ENCODE peak calls at places on chromosome 14, in nine cellular contexts. M is Karpas-422, Y is astrocyte, C is A549, G is HepG2, A is OCI-LY7, W is fibroblast of lung, B is HCT116, P is IMR-90. X is an unnamed sample.

GRCh38 chr14:35932659-35933159 is 106.6 kb downstream of the BRMS1L start:
- DNase-seq in M (no peak), Y (no peak), C (no peak), G (no peak), A (peak), W (no peak), B (no peak), P (no peak), X (no peak)

GRCh38 chr14:73461478-73462077 is 3.2 kb upstream of the NUMB start:
- DNase-seq in M (no peak), Y (no peak), C (no peak), G (no peak), A (no peak), W (no peak), B (no peak), P (no peak), X (no peak)

GRCh38 chr14:71666579-71667145 is 265.6 kb upstream of the RGS6 start:
- DNase-seq in M (no peak), Y (peak), C (no peak), G (no peak), A (no peak), W (peak), B (no peak), P (no peak), X (no peak)

GRCh38 chr14:38297681-38298080 is 41.8 kb upstream of the CLEC14A start:
- DNase-seq in M (no peak), Y (peak), C (no peak), G (no peak), A (no peak), W (peak), B (no peak), P (peak), X (no peak)

GRCh38 chr14:73770977-73771847 is 57.0 kb upstream of the PNMA1 start:
- DNase-seq in M (no peak), Y (no peak), C (no peak), G (no peak), A (no peak), W (no peak), B (no peak), P (no peak), X (no peak)

GRCh38 chr14:29242755-29243340 is 476.3 kb downstream of the FOXG1 start:
- DNase-seq in M (no peak), Y (peak), C (no peak), G (no peak), A (no peak), W (peak), B (no peak), P (peak), X (no peak)

GRCh38 chr14:23445773-23446172 is 10.3 kb upstream of the MYH7 start:
- DNase-seq in M (no peak), Y (no peak), C (no peak), G (no peak), A (no peak), W (no peak), B (no peak), P (no peak), X (no peak)

GRCh38 chr14:91728616-91729183 is 3.2 kb downstream of the CATSPERB start:
- DNase-seq in M (no peak), Y (no peak), C (no peak), G (no peak), A (no peak), W (peak), B (no peak), P (no peak), X (no peak)

GRCh38 chr14:65224799-65225198 is 122.5 kb upstream of the MAX start:
- DNase-seq in M (no peak), Y (no peak), C (no peak), G (no peak), A (no peak), W (no peak), B (no peak), P (no peak), X (no peak)

GRCh38 chr14:23119362-23120327 is 590 bp upstream of the CEBPE start:
- DNase-seq in M (peak), Y (no peak), C (no peak), G (no peak), A (peak), W (no peak), B (no peak), P (no peak), X (no peak)

GRCh38 chr14:68843471-68844209 is 50.8 kb upstream of the ZFP36L1 start:
- DNase-seq in M (peak), Y (no peak), C (peak), G (no peak), A (peak), W (peak), B (peak), P (peak), X (no peak)

GRCh38 chr14:26128931-26129674 is 468.7 kb downstream of the NOVA1 start:
- DNase-seq in M (no peak), Y (no peak), C (no peak), G (no peak), A (no peak), W (peak), B (no peak), P (no peak), X (no peak)

GRCh38 chr14:68961781-68962584 is 17.1 kb downstream of the ACTN1 start:
- DNase-seq in M (no peak), Y (peak), C (peak), G (no peak), A (no peak), W (peak), B (no peak), P (peak), X (peak)

GRCh38 chr14:102474934-102475333 is 34.6 kb downstream of the ANKRD9 start:
- DNase-seq in M (no peak), Y (peak), C (no peak), G (no peak), A (no peak), W (peak), B (no peak), P (peak), X (no peak)

GRCh38 chr14:67999290-67999689 is 179.7 kb downstream of the RAD51B start:
- DNase-seq in M (no peak), Y (peak), C (no peak), G (no peak), A (no peak), W (peak), B (no peak), P (peak), X (no peak)

GRCh38 chr14:38197001-38197760 is 10.5 kb upstream of the SSTR1 start:
- DNase-seq in M (peak), Y (no peak), C (no peak), G (no peak), A (peak), W (peak), B (no peak), P (peak), X (no peak)

GRCh38 chr14:78611031-78611430 is 440.9 kb downstream of the NRXN3 start:
- DNase-seq in M (no peak), Y (no peak), C (no peak), G (no peak), A (no peak), W (no peak), B (no peak), P (no peak), X (no peak)

GRCh38 chr14:75328575-75328974 is 49.9 kb downstream of the FOS start:
- DNase-seq in M (no peak), Y (no peak), C (no peak), G (peak), A (no peak), W (no peak), B (no peak), P (no peak), X (no peak)

GRCh38 chr14:91897121-91897701 is 29.9 kb upstream of the TC2N start:
- DNase-seq in M (no peak), Y (peak), C (peak), G (no peak), A (no peak), W (peak), B (no peak), P (peak), X (no peak)

GRCh38 chr14:26636571-26636970 is 38.7 kb upstream of the NOVA1 start:
- DNase-seq in M (no peak), Y (peak), C (no peak), G (no peak), A (no peak), W (peak), B (no peak), P (no peak), X (no peak)

GRCh38 chr14:81363746-81364400 is 36.3 kb downstream of the STON2 start:
- DNase-seq in M (no peak), Y (no peak), C (no peak), G (no peak), A (peak), W (no peak), B (no peak), P (no peak), X (no peak)

GRCh38 chr14:70045715-70046535 is 142.8 kb downstream of the SLC8A3 start:
- DNase-seq in M (peak), Y (peak), C (peak), G (peak), A (no peak), W (peak), B (peak), P (peak), X (no peak)

GRCh38 chr14:93879362-93879983 is 47.7 kb upstream of the FAM181A start:
- DNase-seq in M (no peak), Y (no peak), C (no peak), G (no peak), A (no peak), W (no peak), B (no peak), P (no peak), X (no peak)

GRCh38 chr14:57898837-57899572 is 33.1 kb upstream of the SLC35F4 start:
- DNase-seq in M (no peak), Y (no peak), C (no peak), G (no peak), A (no peak), W (no peak), B (no peak), P (no peak), X (no peak)

GRCh38 chr14:60315591-60315990 is 66.6 kb downstream of the PPM1A start:
- DNase-seq in M (no peak), Y (no peak), C (no peak), G (no peak), A (no peak), W (no peak), B (no peak), P (no peak), X (no peak)

GRCh38 chr14:45091696-45092095 is 7.8 kb downstream of the PRPF39 start:
- DNase-seq in M (no peak), Y (peak), C (no peak), G (no peak), A (no peak), W (peak), B (no peak), P (peak), X (no peak)

GRCh38 chr14:102848830-102849521 is 71.7 kb downstream of the TRAF3 start:
- DNase-seq in M (no peak), Y (peak), C (no peak), G (no peak), A (no peak), W (no peak), B (no peak), P (no peak), X (no peak)

GRCh38 chr14:87615822-87616679 is 376.9 kb downstream of the GALC start:
- DNase-seq in M (peak), Y (no peak), C (peak), G (peak), A (peak), W (peak), B (peak), P (peak), X (peak)

GRCh38 chr14:55332654-55333570 is 61.7 kb downstream of the FBXO34 start:
- DNase-seq in M (no peak), Y (peak), C (no peak), G (no peak), A (no peak), W (peak), B (no peak), P (peak), X (no peak)

GRCh38 chr14:36208690-36209278 is 32.3 kb upstream of the PTCSC3 start:
- DNase-seq in M (no peak), Y (no peak), C (no peak), G (peak), A (no peak), W (no peak), B (no peak), P (no peak), X (no peak)

GRCh38 chr14:101116486-101117130 is 213.1 kb upstream of the RTL1 start:
- DNase-seq in M (no peak), Y (no peak), C (no peak), G (no peak), A (no peak), W (no peak), B (no peak), P (no peak), X (no peak)

GRCh38 chr14:56952766-56953473 is 142.6 kb upstream of the OTX2 start:
- DNase-seq in M (no peak), Y (no peak), C (no peak), G (no peak), A (no peak), W (no peak), B (no peak), P (no peak), X (no peak)

GRCh38 chr14:75734848-75735247 is 73.8 kb downstream of the TTLL5 start:
- DNase-seq in M (no peak), Y (no peak), C (no peak), G (no peak), A (no peak), W (no peak), B (no peak), P (no peak), X (no peak)

GRCh38 chr14:23301969-23302289 is 730 bp downstream of the PPP1R3E start:
- DNase-seq in M (no peak), Y (no peak), C (no peak), G (no peak), A (no peak), W (no peak), B (no peak), P (no peak), X (no peak)

GRCh38 chr14:69204753-69205152 is 13.5 kb downstream of the EXD2 start:
- DNase-seq in M (no peak), Y (no peak), C (peak), G (no peak), A (no peak), W (peak), B (no peak), P (no peak), X (no peak)

GRCh38 chr14:36316131-36316530 is 4.3 kb downstream of the MBIP start:
- DNase-seq in M (no peak), Y (no peak), C (no peak), G (no peak), A (no peak), W (no peak), B (no peak), P (no peak), X (no peak)

GRCh38 chr14:43005807-43006206 is 1399.1 kb downstream of the LRFN5 start:
- DNase-seq in M (peak), Y (no peak), C (no peak), G (no peak), A (no peak), W (no peak), B (no peak), P (peak), X (no peak)

GRCh38 chr14:66709292-66709691 is 201.3 kb downstream of the GPHN start:
- DNase-seq in M (no peak), Y (peak), C (no peak), G (peak), A (no peak), W (peak), B (peak), P (peak), X (no peak)

GRCh38 chr14:37901978-37902377 is 305.7 kb upstream of the SSTR1 start:
- DNase-seq in M (no peak), Y (peak), C (no peak), G (no peak), A (no peak), W (peak), B (no peak), P (peak), X (no peak)

GRCh38 chr14:20618328-20618749 is 23.2 kb downstream of the OR6S1 start:
- DNase-seq in M (no peak), Y (no peak), C (peak), G (no peak), A (no peak), W (no peak), B (no peak), P (no peak), X (no peak)
- H3K4me2 ChIP-seq in M (no peak), Y (no peak), C (no peak), G (no peak), A (no peak), W (no peak), B (no peak), P (no peak), X (no peak)

GRCh38 chr14:32472081-32472480 is 143.0 kb downstream of the AKAP6 start:
- DNase-seq in M (no peak), Y (no peak), C (no peak), G (no peak), A (no peak), W (no peak), B (no peak), P (no peak), X (no peak)
- H3K27ac ChIP-seq in M (no peak), Y (peak), C (peak), G (no peak), A (no peak), W (no peak), B (no peak), P (peak), X (peak)

DNA sequence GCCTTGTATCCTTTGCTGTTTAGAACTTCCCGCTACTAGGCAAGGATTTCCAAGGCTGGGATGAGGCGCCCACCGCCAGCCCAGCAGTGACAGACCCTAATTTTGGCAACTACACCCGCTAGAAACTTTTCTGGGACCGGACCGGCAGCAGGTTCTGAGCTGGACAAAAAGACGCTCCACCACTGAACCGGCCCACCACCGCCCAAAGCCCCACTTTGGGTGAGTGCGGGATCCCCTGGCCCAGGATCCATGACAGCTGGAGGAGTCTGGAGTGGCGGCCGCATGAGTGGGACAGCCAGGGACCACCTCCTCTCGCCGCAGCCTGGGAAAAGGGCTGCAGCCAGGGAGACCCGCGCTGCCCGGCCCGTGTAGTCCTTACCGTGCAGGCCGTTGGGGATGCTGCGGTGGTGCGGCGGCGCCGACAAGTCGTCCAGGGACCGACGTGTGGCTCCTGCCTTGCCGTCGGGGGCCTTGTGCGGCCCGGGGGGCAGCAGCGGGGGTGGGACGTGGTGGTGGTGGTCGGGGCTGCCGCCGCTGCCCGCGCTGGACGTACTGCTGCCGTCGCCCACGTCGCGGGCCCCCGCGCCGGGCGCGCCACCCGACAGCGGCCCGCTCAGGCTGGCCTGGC is 1.1 kb downstream of the CCDC85C start:
- DNase-seq in M (no peak), Y (no peak), C (no peak), G (no peak), A (no peak), W (no peak), B (no peak), P (no peak), X (no peak)
- H3K4me2 ChIP-seq in M (no peak), Y (peak), C (peak), G (peak), A (peak), W (peak), B (peak), P (peak), X (peak)

GRCh38 chr14:105025429-105025828 is 4.5 kb upstream of the CDCA4 start:
- DNase-seq in M (no peak), Y (no peak), C (no peak), G (no peak), A (no peak), W (no peak), B (no peak), P (no peak), X (no peak)
- H3K27ac ChIP-seq in M (no peak), Y (peak), C (peak), G (no peak), A (no peak), W (peak), B (no peak), P (peak), X (peak)

X was measured in keratinocyte.